ENCODE peak calls at places on chromosomes 1 and 21, in six cellular contexts. Q is CD8-positive, alpha-beta T cell; G is GM13976; Y is left ventricle myocardium inferior; C is fibroblast of mammary gland; D is pancreas. W is an unnamed sample.

GRCh38 chr1:245837741-245838140 is 669.3 kb downstream of the SMYD3 start:
- DNase-seq in Q (no peak), G (no peak), Y (no peak), C (peak; percentile 53), D (no peak), W (no peak)

GRCh38 chr1:81430955-81431646 is 369.6 kb upstream of the ADGRL2 start:
- DNase-seq in Q (no peak), G (no peak), Y (no peak), C (no peak), D (no peak), W (no peak)

GRCh38 chr1:43991476-43992231 is at the start of gene CCDC24:
- DNase-seq in Q (peak; percentile 67), G (peak; percentile 93), Y (peak; percentile 86), C (peak; percentile 66), D (peak; percentile 86), W (peak; percentile 90)

GRCh38 chr1:212620293-212620692 is 11.7 kb downstream of the ATF3 start:
- DNase-seq in Q (no peak), G (no peak), Y (no peak), C (no peak), D (no peak), W (no peak)

GRCh38 chr1:26602378-26602959 is 72.9 kb downstream of the RPS6KA1 start:
- DNase-seq in Q (no peak), G (peak; percentile 68), Y (no peak), C (peak; percentile 71), D (peak; percentile 25), W (peak; percentile 65)

GRCh38 chr1:37764888-37765441 is at the start of gene EPHA10:
- DNase-seq in Q (no peak), G (no peak), Y (no peak), C (no peak), D (no peak), W (no peak)

GRCh38 chr1:227072991-227073390 is 132.9 kb downstream of the COQ8A start:
- DNase-seq in Q (no peak), G (peak; percentile 10), Y (no peak), C (peak; percentile 61), D (no peak), W (no peak)

GRCh38 chr1:173134029-173134428 is 73.1 kb downstream of the TNFSF4 start:
- DNase-seq in Q (no peak), G (no peak), Y (no peak), C (peak; percentile 36), D (no peak), W (no peak)

GRCh38 chr21:14686466-14687276 is 140.6 kb upstream of the SAMSN1 start:
- DNase-seq in Q (no peak), G (peak; percentile 31), Y (no peak), C (no peak), D (no peak), W (peak; percentile 35)

GRCh38 chr1:233364695-233365539 is 37.4 kb downstream of the MAP3K21 start:
- DNase-seq in Q (no peak), G (no peak), Y (no peak), C (peak; percentile 26), D (no peak), W (peak; percentile 19)

GRCh38 chr1:84620720-84621313 is 46.6 kb upstream of the CTBS start:
- DNase-seq in Q (peak; percentile 74), G (peak; percentile 90), Y (peak; percentile 76), C (peak; percentile 75), D (peak; percentile 66), W (peak; percentile 88)

GRCh38 chr1:160519542-160520435 is 3.3 kb downstream of the SLAMF6 start:
- DNase-seq in Q (peak; percentile 28), G (no peak), Y (no peak), C (no peak), D (no peak), W (no peak)
- TF ChIP-seq CTCF in Q (peak; percentile 58), G (no peak), Y (no peak), C (no peak), D (no peak), W (no peak)

DNA sequence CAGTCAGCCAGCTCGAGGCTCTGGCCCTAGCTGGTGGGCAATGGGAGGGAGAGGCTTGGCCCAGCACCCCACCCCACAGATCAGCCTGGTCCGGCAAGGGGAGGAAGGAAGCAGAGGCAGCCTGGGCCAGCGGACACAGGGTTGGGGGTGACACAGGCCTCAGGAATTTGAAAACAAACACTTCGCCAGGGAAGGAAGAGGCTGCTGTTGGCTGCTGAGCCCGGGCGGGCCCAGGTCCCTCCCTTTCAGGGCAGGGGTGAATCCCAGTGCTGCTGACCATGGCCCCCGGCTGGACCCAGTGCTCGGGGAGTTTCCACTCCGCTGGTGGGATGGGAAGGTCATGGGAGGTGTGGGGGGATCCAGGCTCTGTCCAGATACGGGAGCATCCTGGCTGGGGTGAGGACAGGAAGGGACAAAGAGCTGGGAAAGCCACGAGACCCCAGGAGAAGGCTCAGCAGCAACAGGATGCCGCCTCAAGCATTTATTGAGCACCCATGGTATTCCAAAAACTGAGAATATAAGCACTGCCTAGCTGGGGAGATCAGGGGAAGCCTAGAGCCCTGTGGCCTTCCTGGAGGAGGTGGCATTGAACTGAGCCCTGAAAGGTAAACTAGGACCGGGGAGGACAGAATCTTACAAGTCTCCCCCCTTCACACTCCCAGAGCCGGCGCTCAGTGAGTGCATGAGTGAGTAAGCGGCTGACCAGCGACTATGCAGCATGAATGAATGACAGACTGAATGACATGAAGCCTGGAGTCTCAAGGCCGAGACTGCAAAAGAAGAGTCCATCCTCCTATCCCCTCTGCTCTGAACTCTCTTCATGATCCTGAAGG is 26.2 kb upstream of the EPHA2 start:
- DNase-seq in Q (no peak), G (no peak), Y (peak; percentile 84), C (peak; percentile 91), D (peak; percentile 52), W (no peak)
- TF ChIP-seq CTCF in Q (no peak), G (no peak), Y (no peak), C (no peak), D (no peak), W (no peak)

GRCh38 chr21:46422636-46423241 is 36.0 kb upstream of the DIP2A start:
- DNase-seq in Q (no peak), G (no peak), Y (no peak), C (no peak), D (no peak), W (no peak)

GRCh38 chr21:46420241-46421190 is 38.2 kb upstream of the DIP2A start:
- DNase-seq in Q (no peak), G (no peak), Y (no peak), C (no peak), D (no peak), W (no peak)

GRCh38 chr21:46421756-46422555 is 36.7 kb upstream of the DIP2A start:
- DNase-seq in Q (no peak), G (no peak), Y (no peak), C (no peak), D (no peak), W (no peak)

GRCh38 chr21:46423546-46424061 is 35.1 kb upstream of the DIP2A start:
- DNase-seq in Q (no peak), G (no peak), Y (no peak), C (no peak), D (no peak), W (no peak)

DNA sequence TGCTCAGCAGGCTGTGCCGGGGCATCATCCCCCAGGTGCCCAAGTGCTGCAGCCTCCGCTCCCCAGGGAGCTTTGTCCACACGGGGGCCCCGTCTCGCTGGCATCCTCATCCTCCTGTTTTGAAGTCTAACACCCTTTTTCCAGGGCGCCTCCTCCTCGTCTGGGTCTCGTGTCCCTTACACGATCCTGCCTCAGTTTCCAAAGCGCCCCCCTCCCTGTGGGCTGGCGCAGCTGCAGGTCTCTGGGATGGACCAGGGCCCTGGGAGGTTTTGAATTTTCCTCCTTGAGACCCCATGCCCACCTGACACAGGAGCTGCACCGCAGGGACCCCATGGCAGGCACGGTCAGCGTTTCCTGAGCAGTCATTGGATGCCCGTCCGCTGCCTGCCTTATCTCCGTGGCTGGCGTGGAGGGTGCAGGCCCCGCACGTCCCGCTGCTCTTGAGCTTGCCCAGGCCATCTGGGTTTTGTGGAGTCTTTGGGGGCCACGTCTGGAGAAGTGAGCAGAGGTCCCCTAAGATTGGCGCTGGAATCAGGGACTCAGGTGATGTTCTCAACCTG is 37.4 kb upstream of the DIP2A start:
- DNase-seq in Q (no peak), G (no peak), Y (no peak), C (no peak), D (no peak), W (no peak)
- TF ChIP-seq CTCF in Q (no peak), G (no peak), Y (no peak), C (no peak), D (no peak), W (no peak)

GRCh38 chr1:188188317-188188716 is 1359.6 kb downstream of the PLA2G4A start:
- DNase-seq in Q (no peak), G (no peak), Y (no peak), C (no peak), D (no peak), W (no peak)
- TF ChIP-seq CTCF in Q (no peak), G (no peak), Y (no peak), C (no peak), D (no peak), W (no peak)

GRCh38 chr1:6579374-6580118 is at the start of gene ZBTB48:
- DNase-seq in Q (peak; percentile 96), G (peak; percentile 100), Y (peak; percentile 100), C (peak; percentile 94), D (peak; percentile 99), W (peak; percentile 100)
- TF ChIP-seq CTCF in Q (no peak), G (no peak), Y (no peak), C (no peak), D (no peak), W (no peak)

GRCh38 chr1:200182701-200183100 is 155.2 kb downstream of the NR5A2 start:
- DNase-seq in Q (no peak), G (no peak), Y (no peak), C (no peak), D (no peak), W (no peak)

GRCh38 chr1:200181861-200182260 is 154.4 kb downstream of the NR5A2 start:
- DNase-seq in Q (no peak), G (no peak), Y (no peak), C (no peak), D (no peak), W (no peak)

GRCh38 chr1:200179781-200180160 is 152.3 kb downstream of the NR5A2 start:
- DNase-seq in Q (no peak), G (no peak), Y (no peak), C (no peak), D (no peak), W (no peak)

GRCh38 chr1:200179126-200179780 is 151.7 kb downstream of the NR5A2 start:
- DNase-seq in Q (no peak), G (no peak), Y (no peak), C (peak; percentile 67), D (no peak), W (no peak)

DNA sequence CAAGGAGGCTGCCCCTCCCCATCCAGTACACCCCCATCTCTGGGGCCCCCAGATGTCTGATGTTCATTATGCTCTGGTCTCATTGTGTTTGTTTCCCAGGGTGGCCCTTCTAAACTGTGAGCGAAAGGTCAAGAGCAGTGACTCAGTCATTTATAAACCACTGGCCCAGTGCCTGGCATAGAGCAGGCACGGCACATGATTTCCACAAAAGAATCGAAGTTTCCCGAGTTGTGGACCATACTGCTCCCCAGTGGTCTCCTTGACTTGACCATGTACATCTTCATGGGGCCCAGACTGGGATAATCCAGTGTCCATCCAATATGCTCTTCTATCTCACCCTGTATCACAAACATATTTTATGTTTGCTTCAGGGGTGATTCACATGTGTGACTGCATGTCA is 153.3 kb downstream of the NR5A2 start:
- DNase-seq in Q (no peak), G (no peak), Y (no peak), C (peak; percentile 90), D (peak; percentile 46), W (no peak)
- TF ChIP-seq CTCF in Q (no peak), G (no peak), Y (no peak), C (peak; percentile 42), D (no peak), W (no peak)